ENCODE peak calls at places on chromosomes 7 and 10, in seven cellular contexts. E, C, F, N, G, J and S are unnamed samples.

GRCh38 chr7:70338061-70338460 is 739.8 kb downstream of the AUTS2 start:
- DNase-seq in E (no peak), C (no peak), F (no peak), N (no peak), G (no peak), J (no peak), S (no peak)

GRCh38 chr10:96017227-96017687 is 26.1 kb upstream of the CCNJ start:
- DNase-seq in E (peak), C (peak), F (no peak), N (peak), G (peak), J (no peak), S (peak)

GRCh38 chr10:6838118-6838517 is 258.0 kb upstream of the PRKCQ start:
- DNase-seq in E (no peak), C (peak), F (no peak), N (no peak), G (no peak), J (no peak), S (no peak)

GRCh38 chr10:26486304-26486703 is 48.2 kb downstream of the APBB1IP start:
- DNase-seq in E (peak), C (no peak), F (no peak), N (peak), G (peak), J (no peak), S (no peak)

GRCh38 chr10:19788075-19788686 is 28.1 kb upstream of the PLXDC2 start:
- DNase-seq in E (peak), C (peak), F (no peak), N (peak), G (peak), J (no peak), S (peak)

GRCh38 chr7:133394369-133394768 is 141.5 kb downstream of the EXOC4 start:
- DNase-seq in E (no peak), C (no peak), F (no peak), N (no peak), G (no peak), J (no peak), S (no peak)

GRCh38 chr10:89337493-89337892 is 9.7 kb downstream of the IFIT3 start:
- DNase-seq in E (peak), C (no peak), F (no peak), N (no peak), G (peak), J (no peak), S (no peak)

GRCh38 chr10:80535671-80536360 is 1.9 kb upstream of the SH2D4B start:
- DNase-seq in E (no peak), C (no peak), F (peak), N (no peak), G (peak), J (no peak), S (no peak)

GRCh38 chr10:35789996-35790395 is 147.9 kb upstream of the FZD8 start:
- DNase-seq in E (peak), C (no peak), F (no peak), N (peak), G (no peak), J (no peak), S (no peak)

GRCh38 chr10:119025336-119025735 is 4.2 kb upstream of the NANOS1 start:
- DNase-seq in E (peak), C (peak), F (no peak), N (no peak), G (peak), J (peak), S (peak)

GRCh38 chr10:129365767-129366400 is 101.2 kb upstream of the MGMT start:
- DNase-seq in E (no peak), C (no peak), F (no peak), N (no peak), G (no peak), J (no peak), S (no peak)

GRCh38 chr10:85600744-85601081 is 765.9 kb downstream of the GRID1 start:
- DNase-seq in E (no peak), C (no peak), F (no peak), N (no peak), G (no peak), J (no peak), S (no peak)

GRCh38 chr10:117987242-117987909 is 59.4 kb downstream of the RAB11FIP2 start:
- DNase-seq in E (peak), C (no peak), F (no peak), N (no peak), G (no peak), J (no peak), S (no peak)

DNA sequence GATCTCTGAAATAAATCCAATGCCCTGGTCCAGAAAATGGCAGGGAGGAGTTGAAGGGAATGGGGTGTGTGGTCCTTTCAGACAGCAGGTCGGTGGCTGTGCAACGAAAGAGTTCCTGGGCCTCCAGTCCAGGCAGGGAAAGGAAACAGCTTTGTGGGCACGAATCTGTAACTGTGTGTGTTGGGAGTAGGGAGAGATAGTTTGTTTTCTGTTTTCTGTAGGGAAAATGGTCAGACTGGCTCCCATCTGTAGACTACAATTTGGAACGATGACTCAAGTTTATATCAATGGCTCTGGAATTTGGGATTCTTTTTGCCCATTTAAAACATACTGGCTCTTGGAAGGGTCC is 2.6 kb upstream of the HOXA9 start:
- DNase-seq in E (no peak), C (no peak), F (no peak), N (no peak), G (no peak), J (no peak), S (no peak)
- H3K4me3 ChIP-seq in E (no peak), C (no peak), F (peak), N (peak), G (no peak), J (no peak), S (no peak)

DNA sequence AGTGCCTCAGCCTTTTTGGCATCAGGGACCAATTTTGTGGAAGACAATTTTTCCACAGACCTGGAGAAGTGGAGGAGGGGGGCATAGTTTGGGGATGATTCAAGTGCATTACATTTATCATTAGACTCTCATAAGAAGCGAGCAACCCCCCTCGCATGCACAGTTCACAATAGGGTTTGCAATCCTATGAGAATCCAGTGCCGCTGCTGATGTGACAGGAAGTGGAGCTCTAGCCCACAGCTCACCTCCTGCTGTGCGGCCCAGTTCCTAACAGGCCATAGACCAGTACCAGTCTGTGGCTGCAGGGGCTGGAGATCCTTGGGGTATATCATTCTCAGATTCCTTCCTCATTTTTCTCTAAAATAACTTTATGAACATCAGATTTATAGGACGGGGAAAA is 50.8 kb downstream of the ATAD1 start:
- DNase-seq in E (peak), C (no peak), F (no peak), N (no peak), G (no peak), J (no peak), S (peak)
- TF ChIP-seq CTCF in E (no peak), C (no peak), F (no peak), N (no peak), G (no peak), J (no peak), S (no peak)

GRCh38 chr7:143285454-143285756 is 647 bp downstream of the TMEM139 start:
- DNase-seq in E (no peak), C (peak), F (no peak), N (no peak), G (no peak), J (no peak), S (no peak)
- H3K4me3 ChIP-seq in E (no peak), C (peak), F (no peak), N (no peak), G (no peak), J (no peak), S (no peak)

GRCh38 chr7:104415700-104416099 is 87.3 kb downstream of the LHFPL3 start:
- DNase-seq in E (no peak), C (no peak), F (no peak), N (no peak), G (no peak), J (no peak), S (no peak)
- TF ChIP-seq CTCF in E (no peak), C (peak), F (no peak), N (no peak), G (no peak), J (no peak), S (no peak)

GRCh38 chr10:132308588-132309451 is 1.1 kb upstream of the STK32C start:
- DNase-seq in E (no peak), C (no peak), F (peak), N (no peak), G (no peak), J (no peak), S (no peak)
- H3K4me3 ChIP-seq in E (peak), C (peak), F (peak), N (peak), G (peak), J (peak), S (peak)